ENCODE peak calls at places on chromosomes 5 and 9, in nine cellular contexts. U is stomach; C is AG20443; F is Calu3; W is NCI-H1105; X is CD8-positive, alpha-beta T cell; I is activated T-cell treated with anti-CD3 and anti-CD28 coated beads, Interleukin-2, amount 50 U/mL, for 72 hours; D is GM06990; B is coronary artery. N is an unnamed sample.

GRCh38 chr9:130998596-130999264 is 10.2 kb upstream of the LAMC3 start:
- DNase-seq in I (no peak), X (no peak), F (no peak), D (no peak), U (no peak), W (no peak), B (no peak), C (no peak), N (no peak)

GRCh38 chr9:97982719-97983523 is at the start of gene ANP32B:
- DNase-seq in U (peak), F (peak), C (peak), W (peak), X (peak), I (peak), B (peak), D (peak), N (peak)

GRCh38 chr5:151037561-151038291 is 17.3 kb downstream of the GPX3 start:
- DNase-seq in D (no peak), W (no peak), F (no peak), U (no peak), B (no peak), C (peak), I (no peak), X (no peak), N (no peak)

GRCh38 chr9:81108391-81108790 is 581.0 kb downstream of the TLE1 start:
- DNase-seq in I (no peak), X (no peak), C (no peak), F (no peak), B (no peak), W (no peak), U (no peak), D (no peak), N (no peak)

GRCh38 chr9:130053504-130054427 is at the start of gene GPR107:
- DNase-seq in W (peak), C (peak), I (peak), X (peak), F (peak), D (peak), B (peak), U (peak), N (peak)

GRCh38 chr5:119191944-119192343 is 121.1 kb downstream of the DMXL1 start:
- DNase-seq in X (no peak), C (no peak), W (no peak), B (no peak), I (no peak), D (no peak), U (no peak), F (no peak), N (no peak)

GRCh38 chr5:14424011-14424685 is 157.4 kb upstream of the OTULINL start:
- DNase-seq in D (no peak), X (no peak), F (no peak), B (no peak), W (no peak), C (no peak), U (no peak), I (peak), N (no peak)

GRCh38 chr5:135304352-135305221 is 94.4 kb downstream of the MACROH2A1 start:
- DNase-seq in W (no peak), F (no peak), I (no peak), B (no peak), X (no peak), D (no peak), U (no peak), C (peak), N (no peak)

GRCh38 chr9:20930836-20931235 is 100.6 kb downstream of the HACD4 start:
- DNase-seq in W (no peak), X (no peak), I (no peak), U (no peak), D (no peak), C (no peak), F (no peak), B (no peak), N (no peak)

GRCh38 chr9:37476930-37477329 is 8.8 kb upstream of the POLR1E start:
- DNase-seq in U (no peak), C (no peak), W (no peak), B (peak), F (no peak), D (no peak), X (no peak), I (no peak), N (no peak)

N was measured in SHP77.